ENCODE peak calls at places on chromosomes 3 and 15, in four cellular contexts. L, O, S and B are unnamed samples. For H3K9me1, the result is how much of the 10 kb centered on the place peaks cover.

GRCh38 chr3:87173071-87173470 is 54.0 kb upstream of the CHMP2B start:
- DNase-seq in S (no peak), L (no peak), O (no peak), B (no peak)

GRCh38 chr3:126845910-126846309 is 137.0 kb upstream of the PLXNA1 start:
- DNase-seq in L (no peak), S (no peak), O (no peak), B (peak)

GRCh38 chr15:31197497-31198414 is 96.2 kb upstream of the TRPM1 start:
- DNase-seq in O (no peak), L (no peak), S (peak), B (peak)

GRCh38 chr15:39589815-39590644 is 9.2 kb downstream of the THBS1 start:
- DNase-seq in O (peak), L (peak), S (peak), B (no peak)

GRCh38 chr3:189570916-189571315 is 60.3 kb upstream of the TP63 start:
- DNase-seq in L (no peak), S (no peak), O (no peak), B (no peak)

GRCh38 chr3:10447527-10448260 is 57.7 kb downstream of the ATP2B2 start:
- DNase-seq in L (no peak), S (no peak), O (no peak), B (no peak)

GRCh38 chr3:187497037-187497436 is 128.9 kb downstream of the RTP4 start:
- DNase-seq in O (no peak), L (no peak), S (no peak), B (no peak)

GRCh38 chr3:152197451-152197850 is 71.3 kb upstream of the MBNL1 start:
- DNase-seq in L (no peak), S (no peak), O (peak), B (no peak)

GRCh38 chr15:64702816-64703631 is 72.4 kb downstream of the RBPMS2 start:
- DNase-seq in O (peak), S (peak), L (peak), B (peak)

GRCh38 chr15:61383421-61383820 is 154.3 kb upstream of the RORA start:
- DNase-seq in S (no peak), O (peak), L (no peak), B (no peak)

GRCh38 chr3:70620956-70621355 is 308.5 kb upstream of the MDFIC2 start:
- DNase-seq in L (no peak), S (no peak), O (no peak), B (no peak)

GRCh38 chr15:89502867-89503595 is 6.6 kb upstream of the RHCG start:
- DNase-seq in S (no peak), O (no peak), L (no peak), B (no peak)

GRCh38 chr3:132822266-132822665 is 100.1 kb upstream of the NPHP3 start:
- DNase-seq in L (no peak), O (no peak), S (no peak), B (no peak)

GRCh38 chr15:98948456-98948855 is 59.1 kb downstream of the PGPEP1L start:
- DNase-seq in L (no peak), O (no peak), S (no peak), B (no peak)

GRCh38 chr15:58697220-58697619 is 52.3 kb downstream of the ADAM10 start:
- DNase-seq in L (no peak), O (no peak), S (no peak), B (no peak)

GRCh38 chr3:149969110-149969944 is 1.4 kb downstream of the PFN2 start:
- DNase-seq in S (peak), O (peak), L (no peak), B (peak)

DNA sequence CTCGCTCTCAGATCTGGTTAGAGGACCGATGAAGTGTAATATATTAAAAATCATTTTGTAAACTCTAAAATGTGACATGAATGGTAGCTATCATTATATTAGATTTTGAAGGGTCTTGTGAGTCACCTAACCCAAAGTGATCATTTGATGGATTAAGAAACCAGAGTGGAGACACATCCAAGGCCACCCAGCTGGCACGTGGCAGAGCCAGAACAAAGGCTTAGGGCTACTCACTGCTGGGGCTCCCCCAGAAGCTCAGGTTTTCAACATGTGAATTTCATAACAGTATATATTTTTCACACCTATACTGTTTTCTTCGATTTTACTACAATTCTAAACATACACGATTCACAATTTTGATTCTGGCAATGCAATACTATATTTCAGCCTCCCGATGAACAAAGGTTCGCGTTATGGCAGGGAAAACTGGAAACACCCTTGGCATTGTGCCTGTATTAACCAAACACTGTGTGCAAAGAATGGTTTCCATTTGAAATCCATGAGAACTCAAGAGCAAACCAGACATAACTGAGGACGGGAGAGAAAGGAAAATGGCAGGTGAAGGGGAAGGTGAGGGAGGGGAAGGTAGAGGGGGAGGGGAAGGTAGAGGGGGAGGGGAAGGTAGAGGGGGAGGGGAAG is 88.9 kb downstream of the ADAMTS17 start:
- DNase-seq in L (no peak), S (no peak), O (no peak), B (no peak)
- H3K9me1 ChIP-seq in L (under half), S (under half), O (under half), B (under half)

DNA sequence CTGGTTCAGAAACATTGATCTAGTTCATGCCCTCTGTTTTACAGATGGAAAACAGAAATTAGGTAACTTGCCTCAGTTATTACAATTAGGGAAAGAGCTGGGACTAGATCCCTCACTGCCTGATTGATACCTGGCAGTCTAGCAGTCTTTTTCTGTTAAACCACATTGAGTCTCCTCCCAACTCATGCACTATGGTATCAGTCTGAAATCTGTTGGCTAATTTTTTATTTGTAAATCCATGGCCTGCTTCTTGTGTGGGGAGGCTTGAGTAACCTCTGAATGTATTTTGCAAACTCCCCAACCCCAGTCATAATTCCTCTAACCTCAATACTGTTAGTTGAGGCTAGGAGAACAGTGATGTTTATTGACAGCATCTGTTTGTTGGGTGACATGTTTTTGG is 35.8 kb downstream of the TMOD3 start:
- DNase-seq in O (no peak), L (no peak), S (no peak), B (no peak)
- H3K9me1 ChIP-seq in O (under half), L (under half), S (under half), B (under half)

GRCh38 chr15:72175186-72176044 is 22.2 kb downstream of the GRAMD2A start:
- DNase-seq in S (no peak), L (no peak), O (no peak), B (no peak)
- H3K9me1 ChIP-seq in S (under half), L (under half), O (under half), B (under half)

GRCh38 chr3:50459792-50460191 is 43.6 kb downstream of the CACNA2D2 start:
- DNase-seq in S (no peak), L (no peak), O (no peak), B (peak)
- H3K9me1 ChIP-seq in S (under half), L (under half), O (under half), B (under half)

GRCh38 chr3:65939841-65940246 is 98.9 kb downstream of the MAGI1 start:
- DNase-seq in S (no peak), L (no peak), O (no peak), B (no peak)
- H3K9me1 ChIP-seq in S (under half), L (under half), O (under half), B (under half)

GRCh38 chr15:63042879-63043340 is 363 bp downstream of the TPM1 start:
- DNase-seq in L (no peak), O (no peak), S (peak), B (no peak)

GRCh38 chr15:63040954-63041353 is 1.6 kb upstream of the TPM1 start:
- DNase-seq in S (no peak), L (no peak), O (no peak), B (no peak)

GRCh38 chr15:63043391-63044076 is 987 bp downstream of the TPM1 start:
- DNase-seq in S (peak), L (no peak), O (no peak), B (peak)

GRCh38 chr15:63041402-63041977 is 1.1 kb upstream of the TPM1 start:
- DNase-seq in L (no peak), S (no peak), O (no peak), B (no peak)

DNA sequence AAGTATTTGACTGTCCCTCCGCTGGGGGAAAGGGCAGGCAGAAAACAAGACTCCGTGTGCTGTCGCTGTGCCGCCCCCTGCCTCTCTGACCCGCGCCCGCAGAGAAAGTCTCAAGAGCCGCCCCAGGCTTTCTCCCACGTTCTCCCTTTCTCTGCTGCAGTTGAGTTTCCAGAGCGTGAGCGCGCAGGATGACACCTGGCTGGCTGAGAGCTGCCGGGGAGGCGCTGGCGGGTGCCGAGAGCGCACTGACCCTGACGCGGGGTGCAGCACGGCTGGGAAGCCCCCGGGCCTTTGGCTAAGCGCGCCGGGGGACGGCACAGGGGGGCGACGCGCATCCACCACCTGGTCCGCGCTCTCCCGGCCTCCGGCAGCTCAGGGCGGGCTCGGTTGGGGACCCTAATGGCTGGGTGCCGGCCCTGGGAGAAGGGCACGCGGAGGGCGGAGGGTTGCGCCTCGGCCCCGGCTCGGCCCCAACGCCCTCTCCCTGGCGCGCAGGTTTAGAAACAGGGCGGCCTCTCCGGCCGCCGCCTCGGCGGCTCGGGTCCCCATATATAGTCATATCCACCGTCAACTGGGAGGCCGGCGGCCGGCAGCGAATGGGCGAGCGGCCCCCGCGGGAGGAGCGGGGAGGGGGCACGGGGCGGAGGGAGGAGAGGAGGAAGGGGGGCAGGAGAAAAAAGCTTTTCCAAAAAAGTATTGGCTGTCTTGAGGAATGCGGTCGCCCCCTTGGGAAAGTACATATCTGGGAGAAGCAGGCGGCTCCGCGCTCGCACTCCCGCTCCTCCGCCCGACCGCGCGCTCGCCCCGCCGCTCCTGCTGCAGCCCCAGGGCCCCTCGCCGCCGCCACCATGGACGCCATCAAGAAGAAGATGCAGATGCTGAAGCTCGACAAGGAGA is at the start of gene TPM1:
- DNase-seq in L (no peak), S (peak), O (peak), B (no peak)
- H3K9me1 ChIP-seq in L (under half), S (under half), O (under half), B (under half)

DNA sequence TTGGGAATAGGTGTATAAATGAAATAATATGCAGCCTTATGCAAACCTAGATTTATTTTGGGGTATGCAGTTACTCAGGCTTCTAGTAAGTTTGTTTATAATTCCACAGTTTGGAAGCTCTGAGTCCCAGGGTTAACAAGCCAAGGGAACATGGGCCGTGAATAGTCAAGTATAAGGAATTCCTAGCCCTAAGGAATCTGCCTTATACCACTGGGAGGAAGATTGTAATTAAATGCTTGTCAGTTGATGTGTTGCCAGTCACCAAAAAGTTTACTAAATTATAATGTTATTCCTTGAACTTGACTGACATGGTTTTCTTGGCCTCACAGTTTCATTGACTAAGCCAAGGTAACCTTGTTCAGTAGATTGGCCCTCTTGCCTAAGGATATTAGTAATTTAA is 72.4 kb upstream of the SGO1 start:
- DNase-seq in L (no peak), O (no peak), S (no peak), B (no peak)
- H3K9me1 ChIP-seq in L (under half), O (under half), S (under half), B (under half)

DNA sequence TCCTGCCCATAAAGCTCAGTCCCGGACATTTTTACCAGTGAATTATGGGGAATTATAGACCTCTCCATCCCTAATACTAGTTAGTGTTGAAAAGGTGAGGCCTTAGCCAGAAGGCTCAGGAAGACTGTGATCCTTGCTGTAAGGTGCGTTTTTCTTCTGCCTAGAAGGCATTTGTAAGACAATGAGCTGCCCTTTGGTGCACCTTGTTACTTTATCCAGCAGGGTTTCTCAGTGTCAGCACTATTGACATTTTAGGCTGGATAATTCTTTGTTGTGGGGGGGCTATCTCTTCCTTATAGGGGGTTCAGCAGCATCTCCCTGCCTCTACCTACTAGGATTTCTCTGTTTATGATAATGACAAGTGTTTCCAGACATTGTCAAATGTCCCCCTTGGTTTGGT is 108.1 kb upstream of the ABHD17C start:
- DNase-seq in L (no peak), O (no peak), S (no peak), B (no peak)
- H3K9me1 ChIP-seq in L (under half), O (under half), S (under half), B (under half)